ENCODE peak calls at places on chromosomes 3 and 15, in six cellular contexts. K is endothelial cell; P is CD8-positive, alpha-beta T cell; F is A673; O is hepatocyte; C is sigmoid colon. J is an unnamed sample.

GRCh38 chr15:41772720-41773331 is 1.5 kb upstream of the MAPKBP1 start:
- DNase-seq in K (peak), P (peak), F (peak), O (peak), C (peak), J (no peak)

GRCh38 chr15:52343831-52344230 is 48.2 kb upstream of the MYO5C start:
- DNase-seq in K (no peak), P (no peak), F (no peak), O (no peak), C (no peak), J (no peak)

GRCh38 chr3:179148446-179149238 is 485 bp downstream of the PIK3CA start:
- DNase-seq in K (peak), P (peak), F (peak), O (peak), C (peak), J (peak)

GRCh38 chr15:95958417-95958816 is 372.1 kb upstream of the NR2F2 start:
- DNase-seq in K (no peak), P (no peak), F (peak), O (peak), C (no peak), J (no peak)

GRCh38 chr15:71282086-71282485 is 166.8 kb downstream of the THSD4 start:
- DNase-seq in K (no peak), P (no peak), F (no peak), O (no peak), C (no peak), J (no peak)

GRCh38 chr15:62059818-62060115 is 480 bp downstream of the VPS13C start:
- DNase-seq in K (no peak), P (peak), F (peak), O (peak), C (peak), J (peak)

GRCh38 chr3:194632211-194632982 is 822 bp downstream of the TMEM44 start:
- DNase-seq in K (no peak), P (no peak), F (no peak), O (no peak), C (peak), J (no peak)

GRCh38 chr3:139523718-139524117 is 15.8 kb downstream of the RBP1 start:
- DNase-seq in K (no peak), P (no peak), F (no peak), O (no peak), C (no peak), J (no peak)

GRCh38 chr3:129428020-129428381 is 435 bp downstream of the EFCAB12 start:
- DNase-seq in K (no peak), P (no peak), F (peak), O (no peak), C (no peak), J (no peak)

GRCh38 chr3:36945326-36945980 is 599 bp upstream of the TRANK1 start:
- DNase-seq in K (no peak), P (no peak), F (no peak), O (no peak), C (no peak), J (no peak)

GRCh38 chr15:77027111-77027696 is 32.3 kb downstream of the PSTPIP1 start:
- DNase-seq in K (no peak), P (peak), F (no peak), O (no peak), C (peak), J (no peak)

GRCh38 chr3:85037203-85037602 is 78.4 kb downstream of the CADM2 start:
- DNase-seq in K (no peak), P (no peak), F (no peak), O (no peak), C (no peak), J (no peak)

GRCh38 chr15:81002004-81002253 is 1.2 kb downstream of the TLNRD1 start:
- DNase-seq in K (no peak), P (no peak), F (no peak), O (peak), C (no peak), J (peak)

GRCh38 chr15:80770356-80770705 is 8.8 kb upstream of the CEMIP start:
- DNase-seq in K (no peak), P (no peak), F (peak), O (no peak), C (no peak), J (no peak)

GRCh38 chr3:69605849-69606248 is 133.4 kb upstream of the MITF start:
- DNase-seq in K (no peak), P (no peak), F (no peak), O (no peak), C (no peak), J (no peak)

GRCh38 chr15:66654718-66655375 is 47.2 kb upstream of the SMAD6 start:
- DNase-seq in K (no peak), P (no peak), F (no peak), O (peak), C (no peak), J (no peak)

GRCh38 chr3:196518999-196519737 is 4.0 kb upstream of the SMCO1 start:
- DNase-seq in K (peak), P (peak), F (peak), O (peak), C (peak), J (peak)
- TF ChIP-seq CTCF in K (peak), P (peak), F (peak), O (peak), C (peak), J (peak)

GRCh38 chr3:160449660-160450598 is at the start of gene TRIM59:
- DNase-seq in K (peak), P (peak), F (peak), O (peak), C (peak), J (peak)
- TF ChIP-seq CTCF in K (no peak), P (no peak), F (peak), O (no peak), C (no peak), J (no peak)

GRCh38 chr3:57755368-57756021 is 614 bp upstream of the SLMAP start:
- DNase-seq in K (no peak), P (no peak), F (peak), O (peak), C (peak), J (peak)
- TF ChIP-seq CTCF in K (peak), P (peak), F (no peak), O (peak), C (no peak), J (peak)

DNA sequence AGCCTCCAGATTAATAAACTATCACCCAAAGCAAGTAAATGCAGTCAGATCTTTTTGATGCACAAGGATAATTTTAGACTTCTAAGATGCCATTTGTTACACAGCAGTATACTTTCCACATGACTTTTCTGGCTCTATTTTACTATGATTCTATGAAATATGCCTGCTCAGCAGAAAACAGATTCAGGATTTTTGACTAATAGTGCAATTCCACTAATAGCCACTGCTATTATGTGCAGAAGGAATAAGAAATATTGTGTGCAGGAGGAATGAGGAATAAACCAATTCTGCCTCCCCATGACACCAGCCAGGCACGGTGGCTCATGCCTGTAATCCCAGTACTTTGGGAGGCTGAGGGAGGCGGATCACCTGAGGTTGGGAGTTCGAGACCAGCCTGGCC is 11.5 kb upstream of the SPPL2A start:
- DNase-seq in K (no peak), P (no peak), F (no peak), O (no peak), C (no peak), J (no peak)
- TF ChIP-seq CTCF in K (no peak), P (no peak), F (peak), O (no peak), C (no peak), J (peak)

DNA sequence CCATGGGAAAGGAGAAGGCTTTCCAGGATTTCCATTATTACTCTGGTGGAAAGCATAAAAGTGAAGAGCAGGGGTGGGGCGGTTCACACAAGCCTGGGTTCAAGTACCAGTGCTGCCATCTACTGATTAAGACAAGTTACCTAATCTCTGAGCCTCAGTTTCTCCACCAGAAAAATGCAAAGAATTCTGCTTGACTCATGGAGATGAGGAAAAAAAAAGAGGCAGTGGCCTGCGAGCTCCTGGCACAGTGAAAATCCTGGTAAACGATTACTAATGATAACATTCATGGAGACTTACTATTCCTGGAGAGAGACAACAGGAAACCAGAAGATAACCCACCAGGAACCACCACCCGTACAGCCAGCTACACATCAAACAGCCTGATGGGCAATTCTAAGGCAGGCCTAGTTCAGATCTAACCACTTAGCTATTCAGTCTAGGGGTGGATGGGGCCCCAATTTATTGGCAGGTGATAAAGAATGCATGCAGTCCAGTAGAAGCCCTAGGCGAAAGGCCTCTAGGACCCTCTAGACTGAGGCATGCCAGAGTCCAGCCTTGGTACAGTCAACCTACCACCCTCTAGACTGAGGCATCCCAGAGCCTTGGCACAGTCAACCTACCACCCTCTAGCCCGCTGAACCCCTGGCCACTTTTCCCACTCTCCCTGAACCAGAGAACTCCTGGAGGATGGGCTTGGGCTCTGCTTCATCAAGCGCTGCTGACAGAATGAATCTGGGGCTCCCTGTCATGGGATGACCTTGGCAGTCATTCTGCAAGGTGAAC is 2.5 kb downstream of the AMOTL2 start:
- DNase-seq in K (no peak), P (no peak), F (no peak), O (no peak), C (peak), J (no peak)
- TF ChIP-seq CTCF in K (no peak), P (no peak), F (peak), O (peak), C (no peak), J (no peak)

GRCh38 chr3:123939706-123940105 is 21.3 kb downstream of the CCDC14 start:
- DNase-seq in K (no peak), P (no peak), F (no peak), O (no peak), C (no peak), J (no peak)

GRCh38 chr3:123935830-123936229 is 25.2 kb downstream of the CCDC14 start:
- DNase-seq in K (no peak), P (no peak), F (no peak), O (no peak), C (no peak), J (no peak)

GRCh38 chr3:123936400-123936799 is 24.6 kb downstream of the CCDC14 start:
- DNase-seq in K (no peak), P (no peak), F (no peak), O (no peak), C (no peak), J (no peak)

GRCh38 chr3:123941150-123941941 is 19.7 kb downstream of the CCDC14 start:
- DNase-seq in K (no peak), P (no peak), F (peak), O (no peak), C (no peak), J (no peak)
- TF ChIP-seq CTCF in K (no peak), P (no peak), F (no peak), O (peak), C (no peak), J (no peak)

DNA sequence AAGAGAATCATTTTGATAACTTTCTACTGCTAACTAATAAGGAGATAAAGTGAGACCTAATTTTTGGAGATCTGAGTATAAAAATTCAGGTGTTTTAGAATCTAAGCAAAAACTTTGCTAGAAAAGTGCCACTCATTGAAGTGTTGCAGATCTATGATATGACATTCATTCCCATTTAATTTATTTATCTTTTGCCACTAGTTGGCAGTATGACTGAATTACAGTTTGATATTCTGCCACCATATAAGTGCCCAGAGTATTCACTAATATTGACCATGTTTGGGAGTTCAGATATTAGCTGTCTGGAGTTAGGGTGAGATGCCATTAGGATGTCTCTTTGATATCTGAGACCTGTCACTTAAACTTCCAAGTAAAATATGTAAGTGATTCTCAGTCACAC is 251.3 kb upstream of the GBE1 start:
- DNase-seq in K (no peak), P (no peak), F (no peak), O (no peak), C (no peak), J (no peak)
- TF ChIP-seq CTCF in K (peak), P (no peak), F (peak), O (no peak), C (no peak), J (no peak)

DNA sequence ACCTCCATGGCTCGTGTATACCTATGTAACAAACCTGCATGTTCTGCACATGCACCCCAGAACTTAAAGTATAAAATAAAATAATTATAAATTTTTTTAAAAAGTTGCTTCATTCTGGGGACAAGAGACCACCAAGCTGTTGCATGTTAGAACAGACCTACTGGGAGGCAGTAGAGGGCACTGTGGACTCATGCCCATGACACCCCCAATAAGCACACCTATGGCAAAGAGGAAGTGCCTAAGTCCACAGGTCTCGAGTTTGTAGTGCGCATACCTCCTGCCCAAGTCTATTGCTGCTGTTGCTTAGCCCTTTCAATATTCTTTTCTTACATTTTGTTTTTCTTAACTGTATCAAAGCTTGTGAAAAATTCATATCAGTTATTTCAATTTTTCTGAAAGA is 267.9 kb upstream of the THBS1 start:
- DNase-seq in K (no peak), P (no peak), F (no peak), O (peak), C (no peak), J (no peak)
- TF ChIP-seq CTCF in K (no peak), P (no peak), F (no peak), O (peak), C (no peak), J (no peak)